ENCODE peak calls at places on chromosome 7, in seven cellular contexts. One of them, this sample, is unnamed.

GRCh38 chr7:134058980-134059379 is 68.2 kb upstream of the LRGUK start:
- DNase-seq in hepatocyte: no peak
- DNase-seq in A549: no peak
- DNase-seq in neuronal stem cell: no peak
- DNase-seq in fibroblast of lung: peak
- DNase-seq in GM23338: peak
- DNase-seq in astrocyte: no peak
- DNase-seq in this sample: no peak

GRCh38 chr7:72217151-72217550 is 195.0 kb downstream of the CALN1 start:
- DNase-seq in hepatocyte: no peak
- DNase-seq in A549: no peak
- DNase-seq in neuronal stem cell: no peak
- DNase-seq in fibroblast of lung: no peak
- DNase-seq in GM23338: no peak
- DNase-seq in astrocyte: no peak
- DNase-seq in this sample: no peak

GRCh38 chr7:33157781-33158180 is 28.4 kb downstream of the BBS9 start:
- DNase-seq in hepatocyte: no peak
- DNase-seq in A549: no peak
- DNase-seq in neuronal stem cell: no peak
- DNase-seq in fibroblast of lung: peak
- DNase-seq in GM23338: no peak
- DNase-seq in astrocyte: peak
- DNase-seq in this sample: no peak

GRCh38 chr7:29642494-29643155 is 79.0 kb downstream of the PRR15 start:
- DNase-seq in hepatocyte: peak
- DNase-seq in A549: no peak
- DNase-seq in neuronal stem cell: no peak
- DNase-seq in fibroblast of lung: peak
- DNase-seq in GM23338: no peak
- DNase-seq in astrocyte: peak
- DNase-seq in this sample: no peak

GRCh38 chr7:157208758-157209413 is 70.2 kb downstream of the UBE3C start:
- DNase-seq in hepatocyte: no peak
- DNase-seq in A549: no peak
- DNase-seq in neuronal stem cell: no peak
- DNase-seq in fibroblast of lung: peak
- DNase-seq in GM23338: no peak
- DNase-seq in astrocyte: no peak
- DNase-seq in this sample: no peak

GRCh38 chr7:5286933-5287332 is 4.2 kb downstream of the SLC29A4 start:
- DNase-seq in hepatocyte: no peak
- DNase-seq in A549: no peak
- DNase-seq in neuronal stem cell: no peak
- DNase-seq in fibroblast of lung: no peak
- DNase-seq in GM23338: no peak
- DNase-seq in astrocyte: no peak
- DNase-seq in this sample: no peak

GRCh38 chr7:44650242-44650641 is 43.8 kb downstream of the OGDH start:
- DNase-seq in hepatocyte: no peak
- DNase-seq in A549: no peak
- DNase-seq in neuronal stem cell: no peak
- DNase-seq in fibroblast of lung: no peak
- DNase-seq in GM23338: no peak
- DNase-seq in astrocyte: no peak
- DNase-seq in this sample: no peak

GRCh38 chr7:151403764-151404163 is 6.1 kb downstream of the WDR86 start:
- DNase-seq in hepatocyte: no peak
- DNase-seq in A549: no peak
- DNase-seq in neuronal stem cell: no peak
- DNase-seq in fibroblast of lung: no peak
- DNase-seq in GM23338: no peak
- DNase-seq in astrocyte: no peak
- DNase-seq in this sample: peak

GRCh38 chr7:43362652-43363428 is 220.1 kb upstream of the STK17A start:
- DNase-seq in hepatocyte: peak
- DNase-seq in A549: peak
- DNase-seq in neuronal stem cell: no peak
- DNase-seq in fibroblast of lung: no peak
- DNase-seq in GM23338: no peak
- DNase-seq in astrocyte: no peak
- DNase-seq in this sample: peak

GRCh38 chr7:124101173-124101768 is 68.4 kb upstream of the TMEM229A start:
- DNase-seq in hepatocyte: peak
- DNase-seq in A549: peak
- DNase-seq in neuronal stem cell: peak
- DNase-seq in fibroblast of lung: no peak
- DNase-seq in GM23338: peak
- DNase-seq in astrocyte: no peak
- DNase-seq in this sample: no peak

GRCh38 chr7:73995330-73995729 is 32.6 kb upstream of the ELN start:
- DNase-seq in hepatocyte: peak
- DNase-seq in A549: no peak
- DNase-seq in neuronal stem cell: no peak
- DNase-seq in fibroblast of lung: peak
- DNase-seq in GM23338: no peak
- DNase-seq in astrocyte: peak
- DNase-seq in this sample: no peak

GRCh38 chr7:22333680-22334141 is 23.2 kb downstream of the RAPGEF5 start:
- DNase-seq in hepatocyte: no peak
- DNase-seq in A549: no peak
- DNase-seq in neuronal stem cell: no peak
- DNase-seq in fibroblast of lung: no peak
- DNase-seq in GM23338: no peak
- DNase-seq in astrocyte: no peak
- DNase-seq in this sample: no peak

GRCh38 chr7:120989571-120990220 is 1.2 kb downstream of the CPED1 start:
- DNase-seq in hepatocyte: no peak
- DNase-seq in A549: no peak
- DNase-seq in neuronal stem cell: no peak
- DNase-seq in fibroblast of lung: peak
- DNase-seq in GM23338: no peak
- DNase-seq in astrocyte: no peak
- DNase-seq in this sample: no peak

GRCh38 chr7:151539055-151539714 is 19.5 kb upstream of the RHEB start:
- DNase-seq in hepatocyte: peak
- DNase-seq in A549: no peak
- DNase-seq in neuronal stem cell: peak
- DNase-seq in fibroblast of lung: peak
- DNase-seq in GM23338: peak
- DNase-seq in astrocyte: no peak
- DNase-seq in this sample: no peak

GRCh38 chr7:5541087-5541992 is 117.7 kb upstream of the TNRC18 start:
- DNase-seq in hepatocyte: no peak
- DNase-seq in A549: no peak
- DNase-seq in neuronal stem cell: no peak
- DNase-seq in fibroblast of lung: no peak
- DNase-seq in GM23338: no peak
- DNase-seq in astrocyte: no peak
- DNase-seq in this sample: no peak

GRCh38 chr7:117124585-117125220 is 171.4 kb downstream of the ST7 start:
- DNase-seq in hepatocyte: peak
- DNase-seq in A549: peak
- DNase-seq in neuronal stem cell: no peak
- DNase-seq in fibroblast of lung: peak
- DNase-seq in GM23338: no peak
- DNase-seq in astrocyte: peak
- DNase-seq in this sample: peak

GRCh38 chr7:134420509-134421125 is 38.3 kb downstream of the AKR1B1 start:
- DNase-seq in hepatocyte: peak
- DNase-seq in A549: peak
- DNase-seq in neuronal stem cell: peak
- DNase-seq in fibroblast of lung: peak
- DNase-seq in GM23338: peak
- DNase-seq in astrocyte: peak
- DNase-seq in this sample: peak

GRCh38 chr7:22255834-22256233 is 101.1 kb downstream of the RAPGEF5 start:
- DNase-seq in hepatocyte: peak
- DNase-seq in A549: no peak
- DNase-seq in neuronal stem cell: no peak
- DNase-seq in fibroblast of lung: no peak
- DNase-seq in GM23338: peak
- DNase-seq in astrocyte: no peak
- DNase-seq in this sample: no peak

GRCh38 chr7:134316539-134317344 is at the start of gene SLC35B4:
- DNase-seq in hepatocyte: peak
- DNase-seq in A549: peak
- DNase-seq in neuronal stem cell: peak
- DNase-seq in fibroblast of lung: peak
- DNase-seq in GM23338: peak
- DNase-seq in astrocyte: peak
- DNase-seq in this sample: peak

DNA sequence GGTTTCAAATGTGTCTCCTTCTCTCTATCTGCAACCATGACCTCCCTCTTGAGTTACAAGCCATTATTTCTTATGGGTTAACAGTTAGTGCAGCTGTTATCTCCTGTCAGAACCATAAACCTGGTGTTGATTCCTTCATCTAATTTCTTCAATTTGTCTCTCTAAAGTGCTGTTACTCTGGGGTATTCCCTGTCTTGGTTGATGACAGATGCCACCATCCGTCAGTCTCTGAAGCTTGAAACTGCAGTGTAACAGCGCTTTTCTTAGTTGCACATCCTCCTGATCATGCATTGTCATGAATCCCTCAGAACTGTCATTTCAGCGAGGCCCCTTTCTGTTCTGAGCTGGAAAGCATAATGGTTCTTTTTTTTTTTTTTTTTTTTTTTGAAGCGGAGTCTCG is 193.8 kb downstream of the SDK1 start:
- DNase-seq in hepatocyte: no peak
- DNase-seq in A549: no peak
- DNase-seq in neuronal stem cell: no peak
- DNase-seq in fibroblast of lung: no peak
- DNase-seq in GM23338: no peak
- DNase-seq in astrocyte: no peak
- DNase-seq in this sample: no peak
- H3K4me2 ChIP-seq in hepatocyte: no peak
- H3K4me2 ChIP-seq in A549: no peak
- H3K4me2 ChIP-seq in neuronal stem cell: no peak
- H3K4me2 ChIP-seq in fibroblast of lung: no peak
- H3K4me2 ChIP-seq in GM23338: no peak
- H3K4me2 ChIP-seq in astrocyte: no peak
- H3K4me2 ChIP-seq in this sample: no peak

GRCh38 chr7:132355048-132355447 is 221.2 kb downstream of the PLXNA4 start:
- DNase-seq in hepatocyte: no peak
- DNase-seq in A549: no peak
- DNase-seq in neuronal stem cell: no peak
- DNase-seq in fibroblast of lung: no peak
- DNase-seq in GM23338: no peak
- DNase-seq in astrocyte: no peak
- DNase-seq in this sample: no peak
- H3K27ac ChIP-seq in hepatocyte: no peak
- H3K27ac ChIP-seq in A549: no peak
- H3K27ac ChIP-seq in neuronal stem cell: no peak
- H3K27ac ChIP-seq in fibroblast of lung: no peak
- H3K27ac ChIP-seq in GM23338: no peak
- H3K27ac ChIP-seq in astrocyte: no peak
- H3K27ac ChIP-seq in this sample: no peak

GRCh38 chr7:130932667-130933432 is 198.8 kb upstream of the KLF14 start:
- DNase-seq in hepatocyte: no peak
- DNase-seq in A549: no peak
- DNase-seq in neuronal stem cell: no peak
- DNase-seq in fibroblast of lung: no peak
- DNase-seq in GM23338: no peak
- DNase-seq in astrocyte: no peak
- DNase-seq in this sample: no peak

GRCh38 chr7:130932088-130932487 is 198.1 kb upstream of the KLF14 start:
- DNase-seq in hepatocyte: no peak
- DNase-seq in A549: no peak
- DNase-seq in neuronal stem cell: no peak
- DNase-seq in fibroblast of lung: no peak
- DNase-seq in GM23338: no peak
- DNase-seq in astrocyte: no peak
- DNase-seq in this sample: no peak

GRCh38 chr7:130927564-130927963 is 193.6 kb upstream of the KLF14 start:
- DNase-seq in hepatocyte: no peak
- DNase-seq in A549: no peak
- DNase-seq in neuronal stem cell: no peak
- DNase-seq in fibroblast of lung: no peak
- DNase-seq in GM23338: no peak
- DNase-seq in astrocyte: no peak
- DNase-seq in this sample: no peak

GRCh38 chr7:130930710-130931109 is 196.7 kb upstream of the KLF14 start:
- DNase-seq in hepatocyte: no peak
- DNase-seq in A549: no peak
- DNase-seq in neuronal stem cell: no peak
- DNase-seq in fibroblast of lung: no peak
- DNase-seq in GM23338: no peak
- DNase-seq in astrocyte: no peak
- DNase-seq in this sample: no peak

GRCh38 chr7:130930260-130930659 is 196.3 kb upstream of the KLF14 start:
- DNase-seq in hepatocyte: no peak
- DNase-seq in A549: peak
- DNase-seq in neuronal stem cell: no peak
- DNase-seq in fibroblast of lung: peak
- DNase-seq in GM23338: no peak
- DNase-seq in astrocyte: no peak
- DNase-seq in this sample: no peak
- H3K4me2 ChIP-seq in hepatocyte: no peak
- H3K4me2 ChIP-seq in A549: peak
- H3K4me2 ChIP-seq in neuronal stem cell: no peak
- H3K4me2 ChIP-seq in fibroblast of lung: no peak
- H3K4me2 ChIP-seq in GM23338: no peak
- H3K4me2 ChIP-seq in astrocyte: no peak
- H3K4me2 ChIP-seq in this sample: no peak

DNA sequence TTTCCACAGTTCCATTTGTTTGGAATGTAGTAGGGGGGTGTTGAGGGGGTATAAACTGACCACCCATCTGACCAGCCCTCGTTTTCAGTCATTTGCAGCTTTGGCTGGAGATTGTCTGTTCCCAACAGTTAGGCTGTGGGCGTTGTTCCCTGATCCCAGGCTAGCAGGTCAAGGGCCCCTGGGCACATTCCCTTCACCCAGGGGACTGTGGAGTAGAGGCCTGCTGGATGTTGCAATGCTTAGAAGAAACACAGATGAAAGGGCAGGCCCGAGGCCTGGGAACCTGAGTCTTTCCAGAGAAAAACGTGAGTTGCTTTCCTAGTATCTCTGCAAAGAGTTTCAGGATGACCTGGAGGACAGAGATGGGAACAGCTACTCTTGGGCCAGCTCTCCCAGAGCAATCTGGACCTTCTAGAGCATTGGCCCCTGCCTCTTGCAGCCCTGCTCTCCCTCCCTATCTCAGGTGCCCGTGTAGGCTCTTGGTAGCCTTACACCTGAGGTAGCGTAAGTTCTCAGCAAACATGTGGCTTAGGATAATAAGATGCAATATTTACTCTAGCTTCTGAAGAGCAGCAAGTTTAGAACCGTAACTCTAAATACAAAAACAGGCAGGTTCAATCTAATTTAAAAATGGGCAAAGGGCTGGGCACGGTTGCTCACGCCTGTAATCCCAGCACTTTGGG is 99.4 kb upstream of the EFCAB10 start:
- DNase-seq in hepatocyte: no peak
- DNase-seq in A549: no peak
- DNase-seq in neuronal stem cell: no peak
- DNase-seq in fibroblast of lung: no peak
- DNase-seq in GM23338: no peak
- DNase-seq in astrocyte: no peak
- DNase-seq in this sample: no peak
- H3K27ac ChIP-seq in hepatocyte: no peak
- H3K27ac ChIP-seq in A549: no peak
- H3K27ac ChIP-seq in neuronal stem cell: no peak
- H3K27ac ChIP-seq in fibroblast of lung: no peak
- H3K27ac ChIP-seq in GM23338: peak
- H3K27ac ChIP-seq in astrocyte: no peak
- H3K27ac ChIP-seq in this sample: no peak

This sample was measured in mammary epithelial cell.